ENCODE peak calls at places on chromosomes 13 and 19, in nine cellular contexts. One of them, this sample, is unnamed.

GRCh38 chr13:108154421-108154858 is 60.9 kb downstream of the LIG4 start:
- DNase-seq in AG09319: no peak
- DNase-seq in central memory CD8-positive, alpha-beta T cell: no peak
- DNase-seq in GM04504: no peak
- DNase-seq in mucosa of gallbladder: peak
- DNase-seq in HuH-7: peak
- DNase-seq in LHCN-M2: no peak
- DNase-seq in stimulated activated naive CD8-positive, alpha-beta T cell treated with anti-CD3 and anti-CD28 coated beads, Interleukin-15, amount 100 ng/mL, for 72 hours: no peak
- DNase-seq in fibroblast of the conjunctiva: no peak
- DNase-seq in this sample: no peak

GRCh38 chr19:33241091-33241529 is 15.5 kb upstream of the SLC7A10 start:
- DNase-seq in AG09319: no peak
- DNase-seq in central memory CD8-positive, alpha-beta T cell: no peak
- DNase-seq in GM04504: no peak
- DNase-seq in mucosa of gallbladder: no peak
- DNase-seq in HuH-7: no peak
- DNase-seq in LHCN-M2: no peak
- DNase-seq in stimulated activated naive CD8-positive, alpha-beta T cell treated with anti-CD3 and anti-CD28 coated beads, Interleukin-15, amount 100 ng/mL, for 72 hours: no peak
- DNase-seq in fibroblast of the conjunctiva: no peak
- DNase-seq in this sample: no peak

GRCh38 chr19:34308381-34309367 is 54.3 kb downstream of the GARRE1 start:
- DNase-seq in AG09319: no peak
- DNase-seq in central memory CD8-positive, alpha-beta T cell: peak
- DNase-seq in GM04504: no peak
- DNase-seq in mucosa of gallbladder: no peak
- DNase-seq in HuH-7: no peak
- DNase-seq in LHCN-M2: no peak
- DNase-seq in stimulated activated naive CD8-positive, alpha-beta T cell treated with anti-CD3 and anti-CD28 coated beads, Interleukin-15, amount 100 ng/mL, for 72 hours: peak
- DNase-seq in fibroblast of the conjunctiva: no peak
- DNase-seq in this sample: no peak

GRCh38 chr19:30375651-30376050 is 3.5 kb downstream of the ZNF536 start:
- DNase-seq in AG09319: no peak
- DNase-seq in central memory CD8-positive, alpha-beta T cell: no peak
- DNase-seq in GM04504: no peak
- DNase-seq in mucosa of gallbladder: no peak
- DNase-seq in HuH-7: no peak
- DNase-seq in LHCN-M2: no peak
- DNase-seq in stimulated activated naive CD8-positive, alpha-beta T cell treated with anti-CD3 and anti-CD28 coated beads, Interleukin-15, amount 100 ng/mL, for 72 hours: no peak
- DNase-seq in fibroblast of the conjunctiva: no peak
- DNase-seq in this sample: no peak

GRCh38 chr19:46904114-46905060 is 43.6 kb downstream of the ARHGAP35 start:
- DNase-seq in AG09319: no peak
- DNase-seq in central memory CD8-positive, alpha-beta T cell: no peak
- DNase-seq in GM04504: peak
- DNase-seq in mucosa of gallbladder: no peak
- DNase-seq in HuH-7: no peak
- DNase-seq in LHCN-M2: no peak
- DNase-seq in stimulated activated naive CD8-positive, alpha-beta T cell treated with anti-CD3 and anti-CD28 coated beads, Interleukin-15, amount 100 ng/mL, for 72 hours: no peak
- DNase-seq in fibroblast of the conjunctiva: no peak
- DNase-seq in this sample: no peak

GRCh38 chr19:7492142-7493055 is 3.6 kb upstream of the PEX11G start:
- DNase-seq in AG09319: no peak
- DNase-seq in central memory CD8-positive, alpha-beta T cell: no peak
- DNase-seq in GM04504: peak
- DNase-seq in mucosa of gallbladder: no peak
- DNase-seq in HuH-7: no peak
- DNase-seq in LHCN-M2: peak
- DNase-seq in stimulated activated naive CD8-positive, alpha-beta T cell treated with anti-CD3 and anti-CD28 coated beads, Interleukin-15, amount 100 ng/mL, for 72 hours: peak
- DNase-seq in fibroblast of the conjunctiva: no peak
- DNase-seq in this sample: no peak

GRCh38 chr19:8643860-8644653 is 13.6 kb downstream of the NFILZ start:
- DNase-seq in AG09319: no peak
- DNase-seq in central memory CD8-positive, alpha-beta T cell: no peak
- DNase-seq in GM04504: no peak
- DNase-seq in mucosa of gallbladder: no peak
- DNase-seq in HuH-7: no peak
- DNase-seq in LHCN-M2: no peak
- DNase-seq in stimulated activated naive CD8-positive, alpha-beta T cell treated with anti-CD3 and anti-CD28 coated beads, Interleukin-15, amount 100 ng/mL, for 72 hours: no peak
- DNase-seq in fibroblast of the conjunctiva: no peak
- DNase-seq in this sample: no peak

GRCh38 chr13:112711528-112712265 is 21.9 kb downstream of the ATP11A start:
- DNase-seq in AG09319: peak
- DNase-seq in central memory CD8-positive, alpha-beta T cell: no peak
- DNase-seq in GM04504: peak
- DNase-seq in mucosa of gallbladder: peak
- DNase-seq in HuH-7: peak
- DNase-seq in LHCN-M2: peak
- DNase-seq in stimulated activated naive CD8-positive, alpha-beta T cell treated with anti-CD3 and anti-CD28 coated beads, Interleukin-15, amount 100 ng/mL, for 72 hours: no peak
- DNase-seq in fibroblast of the conjunctiva: peak
- DNase-seq in this sample: peak

GRCh38 chr13:108911807-108912206 is 282.4 kb downstream of the MYO16 start:
- DNase-seq in AG09319: no peak
- DNase-seq in central memory CD8-positive, alpha-beta T cell: no peak
- DNase-seq in GM04504: no peak
- DNase-seq in mucosa of gallbladder: peak
- DNase-seq in HuH-7: no peak
- DNase-seq in LHCN-M2: no peak
- DNase-seq in stimulated activated naive CD8-positive, alpha-beta T cell treated with anti-CD3 and anti-CD28 coated beads, Interleukin-15, amount 100 ng/mL, for 72 hours: no peak
- DNase-seq in fibroblast of the conjunctiva: no peak
- DNase-seq in this sample: no peak